ENCODE peak calls at places on chromosomes 4 and X, in five cellular contexts. W, R, L, X and I are unnamed samples.

GRCh38 chr4:100190643-100191600 is 654 bp upstream of the DDIT4L start:
- DNase-seq in L (no peak), R (peak), W (no peak), X (peak), I (no peak)

GRCh38 chr4:122458625-122459024 is 2.1 kb upstream of the IL2 start:
- DNase-seq in R (peak), L (no peak), W (no peak), X (peak), I (no peak)

GRCh38 chrX:150198776-150199175 is 164.3 kb upstream of the MAMLD1 start:
- DNase-seq in W (no peak), X (peak), R (no peak), L (no peak), I (no peak)

GRCh38 chrX:121114691-121115090 is 67.3 kb downstream of the GLUD2 start:
- DNase-seq in L (no peak), W (no peak), R (no peak), X (no peak), I (no peak)

GRCh38 chrX:40099046-40099968 is 1.5 kb upstream of the BCOR start:
- DNase-seq in R (no peak), X (no peak), W (no peak), L (peak), I (peak)

GRCh38 chr4:26999689-27000088 is 139.0 kb downstream of the STIM2 start:
- DNase-seq in W (no peak), L (no peak), R (no peak), X (no peak), I (no peak)

GRCh38 chr4:15906024-15906443 is 32.5 kb downstream of the FGFBP1 start:
- DNase-seq in L (peak), X (no peak), W (no peak), R (no peak), I (no peak)

GRCh38 chr4:130395871-130396270 is 1299.9 kb downstream of the C4orf33 start:
- DNase-seq in X (peak), W (no peak), R (peak), L (no peak), I (no peak)

GRCh38 chr4:7473096-7473495 is 38.4 kb upstream of the PSAPL1 start:
- DNase-seq in X (no peak), L (no peak), W (no peak), R (no peak), I (no peak)

GRCh38 chr4:78370625-78371372 is 180.8 kb upstream of the ANXA3 start:
- DNase-seq in W (no peak), L (no peak), R (no peak), X (no peak), I (no peak)

GRCh38 chr4:147725673-147726072 is 6.2 kb upstream of the ARHGAP10 start:
- DNase-seq in R (peak), W (no peak), X (no peak), L (no peak), I (no peak)